ENCODE peak calls at places on chromosomes 12 and 14, in four cellular contexts. R, T, F and N are unnamed samples.

GRCh38 chr14:55508676-55509075 is 68.3 kb upstream of the TBPL2 start:
- DNase-seq in R (no peak), T (no peak), F (no peak), N (no peak)

GRCh38 chr14:71985538-71986234 is 53.5 kb downstream of the RGS6 start:
- DNase-seq in R (no peak), T (no peak), F (no peak), N (no peak)

GRCh38 chr14:60164404-60164716 is 838 bp downstream of the DHRS7 start:
- DNase-seq in R (no peak), T (no peak), F (no peak), N (no peak)

GRCh38 chr14:61498811-61499210 is 177.4 kb downstream of the PRKCH start:
- DNase-seq in R (no peak), T (peak; percentile 69), F (no peak), N (no peak)

GRCh38 chr12:587551-588322 is 75.5 kb downstream of the NINJ2 start:
- DNase-seq in R (no peak), T (no peak), F (no peak), N (no peak)

GRCh38 chr14:66920196-66920595 is 269.0 kb upstream of the GARIN2 start:
- DNase-seq in R (no peak), T (peak; percentile 2), F (no peak), N (no peak)

GRCh38 chr12:96495155-96495554 is 5.8 kb downstream of the CFAP54 start:
- DNase-seq in R (no peak), T (no peak), F (no peak), N (no peak)

GRCh38 chr14:75280831-75281690 is 2.4 kb downstream of the FOS start:
- DNase-seq in R (peak; percentile 58), T (no peak), F (no peak), N (no peak)

GRCh38 chr12:71338933-71339332 is 100.7 kb upstream of the LGR5 start:
- DNase-seq in R (no peak), T (no peak), F (no peak), N (no peak)

GRCh38 chr14:32055175-32055574 is 21.9 kb upstream of the ARHGAP5 start:
- DNase-seq in R (no peak), T (no peak), F (no peak), N (no peak)

GRCh38 chr12:76014007-76014406 is 17.6 kb downstream of the PHLDA1 start:
- DNase-seq in R (no peak), T (no peak), F (no peak), N (no peak)

GRCh38 chr12:20963303-20963702 is 152.8 kb downstream of the SLCO1B3 start:
- DNase-seq in R (no peak), T (no peak), F (no peak), N (no peak)

GRCh38 chr14:70885343-70886014 is 21.8 kb upstream of the PCNX1 start:
- DNase-seq in R (no peak), T (no peak), F (no peak), N (no peak)

GRCh38 chr14:61839452-61839851 is 77.2 kb downstream of the SNAPC1 start:
- DNase-seq in R (no peak), T (peak; percentile 48), F (no peak), N (no peak)

GRCh38 chr12:31518680-31519227 is 72.2 kb downstream of the DENND5B start:
- DNase-seq in R (peak; percentile 21), T (peak; percentile 99), F (peak; percentile 25), N (no peak)